ENCODE peak calls at places on chromosomes 11 and 22, in four cellular contexts. One of them, this sample, is unnamed.

GRCh38 chr22:46737105-46737975 is 712 bp downstream of the CERK start:
- DNase-seq in WTC11: peak
- DNase-seq in K562: peak
- DNase-seq in H1: no peak
- DNase-seq in this sample: no peak

GRCh38 chr22:17319541-17319940 is 49.7 kb upstream of the CECR2 start:
- DNase-seq in H1: no peak
- DNase-seq in WTC11: no peak
- DNase-seq in K562: no peak
- DNase-seq in this sample: no peak

GRCh38 chr11:66126808-66127555 is 56.9 kb downstream of the PACS1 start:
- DNase-seq in K562: no peak
- DNase-seq in H1: no peak
- DNase-seq in WTC11: no peak
- DNase-seq in this sample: no peak

GRCh38 chr22:42269407-42270177 is 861 bp downstream of the TCF20 start:
- DNase-seq in K562: peak
- DNase-seq in WTC11: peak
- DNase-seq in H1: no peak
- DNase-seq in this sample: peak

GRCh38 chr11:60265373-60266214 is 14.9 kb upstream of the MS4A4A start:
- DNase-seq in K562: peak
- DNase-seq in WTC11: no peak
- DNase-seq in H1: no peak
- DNase-seq in this sample: peak

GRCh38 chr11:1174441-1175370 is 17.0 kb downstream of the MUC5AC start:
- DNase-seq in WTC11: no peak
- DNase-seq in H1: no peak
- DNase-seq in K562: no peak
- DNase-seq in this sample: no peak

GRCh38 chr11:67032830-67033555 is 10.1 kb downstream of the SYT12 start:
- DNase-seq in K562: no peak
- DNase-seq in H1: no peak
- DNase-seq in WTC11: no peak
- DNase-seq in this sample: no peak

GRCh38 chr22:17121235-17122195 is at the start of gene TMEM121B:
- DNase-seq in K562: peak
- DNase-seq in H1: peak
- DNase-seq in WTC11: peak
- DNase-seq in this sample: peak

GRCh38 chr11:2928605-2929510 is at the start of gene PHLDA2:
- DNase-seq in K562: peak
- DNase-seq in WTC11: peak
- DNase-seq in H1: no peak
- DNase-seq in this sample: peak

GRCh38 chr11:17389957-17390649 is 1.6 kb upstream of the KCNJ11 start:
- DNase-seq in K562: no peak
- DNase-seq in H1: no peak
- DNase-seq in WTC11: no peak
- DNase-seq in this sample: peak

GRCh38 chr11:61052182-61052972 is 49.9 kb upstream of the CD5 start:
- DNase-seq in K562: no peak
- DNase-seq in WTC11: no peak
- DNase-seq in H1: no peak
- DNase-seq in this sample: no peak

GRCh38 chr11:35786918-35787557 is 124.5 kb downstream of the TRIM44 start:
- DNase-seq in K562: no peak
- DNase-seq in H1: no peak
- DNase-seq in WTC11: peak
- DNase-seq in this sample: peak

GRCh38 chr11:118305726-118306125 is 1.2 kb downstream of the CD3E start:
- DNase-seq in K562: no peak
- DNase-seq in H1: no peak
- DNase-seq in WTC11: no peak
- DNase-seq in this sample: no peak

GRCh38 chr11:57421066-57421465 is 5.9 kb downstream of the SLC43A3 start:
- DNase-seq in K562: no peak
- DNase-seq in WTC11: no peak
- DNase-seq in H1: no peak
- DNase-seq in this sample: no peak

GRCh38 chr11:83921447-83922192 is 635.5 kb upstream of the CCDC90B start:
- DNase-seq in K562: no peak
- DNase-seq in H1: no peak
- DNase-seq in WTC11: no peak
- DNase-seq in this sample: no peak

GRCh38 chr11:131884461-131885073 is 514.2 kb downstream of the NTM start:
- DNase-seq in K562: no peak
- DNase-seq in H1: no peak
- DNase-seq in WTC11: no peak
- DNase-seq in this sample: no peak

GRCh38 chr11:40215605-40216004 is 1243.8 kb downstream of the LRRC4C start:
- DNase-seq in WTC11: no peak
- DNase-seq in K562: no peak
- DNase-seq in H1: no peak
- DNase-seq in this sample: no peak

GRCh38 chr11:3642071-3642951 is 519 bp upstream of the ART5 start:
- DNase-seq in K562: peak
- DNase-seq in WTC11: peak
- DNase-seq in H1: peak
- DNase-seq in this sample: peak

GRCh38 chr11:75714211-75714610 is 3.4 kb upstream of the MOGAT2 start:
- DNase-seq in K562: peak
- DNase-seq in H1: no peak
- DNase-seq in WTC11: no peak
- DNase-seq in this sample: peak

GRCh38 chr11:2687223-2687530 is 12.6 kb downstream of the KCNQ1OT1 start:
- DNase-seq in H1: no peak
- DNase-seq in K562: no peak
- DNase-seq in WTC11: peak
- DNase-seq in this sample: no peak

GRCh38 chr11:134412508-134413333 is 679 bp upstream of the B3GAT1 start:
- DNase-seq in H1: no peak
- DNase-seq in K562: peak
- DNase-seq in WTC11: peak
- DNase-seq in this sample: peak
- TF ChIP-seq TEAD4 in H1: no peak
- TF ChIP-seq TEAD4 in K562: no peak
- TF ChIP-seq TEAD4 in WTC11: no peak
- TF ChIP-seq TEAD4 in this sample: no peak

DNA sequence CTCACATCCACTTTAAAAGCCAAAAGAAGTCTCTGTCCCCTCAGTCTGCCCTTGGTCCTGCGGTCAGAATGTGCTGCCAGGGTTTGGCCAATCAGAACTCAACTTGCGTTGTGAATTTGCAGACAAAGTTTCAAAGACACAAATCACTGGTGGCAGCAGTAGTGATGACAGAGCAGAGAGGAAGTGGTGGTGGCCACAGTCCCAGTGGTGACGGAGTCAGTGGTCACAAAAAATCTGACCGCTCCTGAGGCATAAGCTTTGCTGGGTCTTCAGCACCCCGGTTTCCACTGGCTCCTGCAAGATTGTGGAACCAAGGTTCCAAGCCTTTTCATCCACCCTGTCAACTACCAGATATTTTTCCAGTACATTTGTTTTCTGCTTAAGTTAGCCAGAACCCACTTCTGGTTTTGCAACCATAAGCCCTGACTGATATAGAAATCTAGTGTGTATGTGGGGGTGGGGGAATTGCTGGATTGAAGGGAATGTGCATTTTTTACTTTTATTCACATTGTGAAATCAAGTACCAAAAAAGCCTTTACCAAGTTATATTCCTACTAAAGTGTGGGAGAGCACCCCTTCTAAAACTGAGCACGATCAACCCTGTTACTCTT is 112.3 kb downstream of the TMPRSS5 start:
- DNase-seq in K562: peak
- DNase-seq in H1: no peak
- DNase-seq in WTC11: no peak
- DNase-seq in this sample: no peak
- TF ChIP-seq TEAD4 in K562: no peak
- TF ChIP-seq TEAD4 in H1: no peak
- TF ChIP-seq TEAD4 in WTC11: no peak
- TF ChIP-seq TEAD4 in this sample: no peak

DNA sequence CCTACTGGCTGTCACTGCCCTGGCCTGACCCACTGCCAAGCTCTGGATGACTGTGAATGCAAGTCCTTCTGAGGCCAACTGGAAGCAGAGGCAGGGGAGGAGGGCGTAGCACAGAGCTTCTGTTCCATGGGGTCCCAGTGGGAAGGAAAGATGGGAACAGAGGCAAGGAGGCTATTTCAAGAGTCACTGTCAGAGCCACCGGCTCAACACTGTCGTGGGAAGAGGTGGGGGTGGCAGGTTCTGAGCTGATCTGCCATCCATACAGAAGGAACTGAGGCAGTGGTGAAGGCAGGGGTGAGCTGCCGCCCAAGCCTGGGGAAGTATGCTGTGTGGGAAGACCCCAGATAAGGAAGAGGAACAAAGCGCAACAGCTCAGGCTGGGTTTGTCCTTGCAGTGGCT is 54.7 kb downstream of the SGSM3 start:
- DNase-seq in WTC11: no peak
- DNase-seq in K562: no peak
- DNase-seq in H1: no peak
- DNase-seq in this sample: no peak
- TF ChIP-seq TEAD4 in WTC11: no peak
- TF ChIP-seq TEAD4 in K562: no peak
- TF ChIP-seq TEAD4 in H1: no peak
- TF ChIP-seq TEAD4 in this sample: no peak

GRCh38 chr22:48140261-48140660 is 1377.8 kb downstream of the TBC1D22A start:
- DNase-seq in K562: no peak
- DNase-seq in WTC11: no peak
- DNase-seq in H1: no peak
- DNase-seq in this sample: no peak

GRCh38 chr22:48142388-48142787 is 1379.9 kb downstream of the TBC1D22A start:
- DNase-seq in H1: no peak
- DNase-seq in WTC11: no peak
- DNase-seq in K562: no peak
- DNase-seq in this sample: no peak

GRCh38 chr22:48138855-48139254 is 1376.4 kb downstream of the TBC1D22A start:
- DNase-seq in K562: no peak
- DNase-seq in WTC11: no peak
- DNase-seq in H1: no peak
- DNase-seq in this sample: no peak

GRCh38 chr22:48139776-48140175 is 1377.3 kb downstream of the TBC1D22A start:
- DNase-seq in WTC11: no peak
- DNase-seq in H1: no peak
- DNase-seq in K562: no peak
- DNase-seq in this sample: no peak

GRCh38 chr22:48141301-48141700 is 1378.9 kb downstream of the TBC1D22A start:
- DNase-seq in K562: no peak
- DNase-seq in H1: no peak
- DNase-seq in WTC11: no peak
- DNase-seq in this sample: no peak
- TF ChIP-seq TEAD4 in K562: no peak
- TF ChIP-seq TEAD4 in H1: no peak
- TF ChIP-seq TEAD4 in WTC11: no peak
- TF ChIP-seq TEAD4 in this sample: no peak

This sample was measured in SK-N-SH.